ENCODE peak calls at places on chromosomes 4 and X, in five cellular contexts. Q, P, D, Z and F are unnamed samples.

GRCh38 chr4:8538703-8539567 is 41.3 kb upstream of the GPR78 start:
- DNase-seq in D (no peak), Z (peak), P (no peak), Q (no peak), F (peak)

GRCh38 chr4:18050448-18050847 is 28.9 kb upstream of the LCORL start:
- DNase-seq in P (no peak), Q (no peak), D (no peak), Z (no peak), F (no peak)

GRCh38 chr4:168397611-168398169 is 79.1 kb upstream of the DDX60 start:
- DNase-seq in Q (no peak), D (no peak), Z (no peak), P (no peak), F (no peak)

GRCh38 chr4:16199132-16199531 is 27.1 kb downstream of the TAPT1 start:
- DNase-seq in P (no peak), D (no peak), Z (peak), Q (no peak), F (no peak)

GRCh38 chrX:68307767-68308166 is 125.5 kb downstream of the OPHN1 start:
- DNase-seq in P (no peak), D (no peak), Z (peak), Q (no peak), F (no peak)

GRCh38 chr4:81459233-81459632 is 12.5 kb downstream of the RASGEF1B start:
- DNase-seq in Z (no peak), D (no peak), P (no peak), Q (no peak), F (no peak)

GRCh38 chrX:65821721-65822496 is 154.5 kb downstream of the MSN start:
- DNase-seq in Z (no peak), D (peak), Q (no peak), P (peak), F (no peak)

GRCh38 chrX:140817943-140818342 is 108.4 kb downstream of the LINC00632 start:
- DNase-seq in D (no peak), Q (peak), P (no peak), Z (peak), F (no peak)

GRCh38 chrX:110954428-110954827 is 141.6 kb upstream of the PAK3 start:
- DNase-seq in P (no peak), Q (no peak), Z (no peak), D (no peak), F (no peak)

GRCh38 chr4:1982124-1983052 is 26.4 kb downstream of the NELFA start:
- DNase-seq in Q (no peak), D (no peak), Z (no peak), P (no peak), F (no peak)

GRCh38 chr4:36243355-36244256 is 708 bp downstream of the ARAP2 start:
- DNase-seq in Z (peak), Q (no peak), D (no peak), P (peak), F (peak)

GRCh38 chrX:150772150-150772970 is 79.2 kb downstream of the MTMR1 start:
- DNase-seq in Z (peak), D (peak), P (peak), Q (peak), F (peak)

GRCh38 chr4:186132577-186133277 is 28.2 kb downstream of the FAM149A start:
- DNase-seq in Q (no peak), Z (peak), P (no peak), D (peak), F (no peak)

GRCh38 chrX:16140448-16140847 is 17.1 kb downstream of the GRPR start:
- DNase-seq in Q (no peak), D (no peak), P (no peak), Z (no peak), F (no peak)

GRCh38 chr4:139711461-139711860 is 45.8 kb downstream of the MGST2 start:
- DNase-seq in D (no peak), Q (no peak), Z (no peak), P (no peak), F (no peak)